ENCODE peak calls at places on chromosomes 12 and 14, in six cellular contexts. K is NCI-H774, Q is astrocyte of the cerebellum, A is T-cell, T is mucosa of gallbladder, Z is neural progenitor cell. L is an unnamed sample.

GRCh38 chr12:40573024-40573423 is 119.2 kb upstream of the CNTN1 start:
- DNase-seq in K (no peak), Q (no peak), A (no peak), T (no peak), Z (no peak), L (no peak)

GRCh38 chr12:14618990-14619389 is 51.3 kb upstream of the PLBD1 start:
- DNase-seq in K (no peak), Q (no peak), A (no peak), T (peak), Z (peak), L (peak)

GRCh38 chr12:69405466-69405865 is 45.9 kb downstream of the YEATS4 start:
- DNase-seq in K (no peak), Q (peak), A (no peak), T (peak), Z (no peak), L (peak)

GRCh38 chr12:53048780-53049401 is 974 bp upstream of the TNS2 start:
- DNase-seq in K (no peak), Q (no peak), A (no peak), T (no peak), Z (peak), L (no peak)

GRCh38 chr14:99042376-99043257 is 229.4 kb downstream of the BCL11B start:
- DNase-seq in K (no peak), Q (no peak), A (no peak), T (no peak), Z (no peak), L (no peak)

GRCh38 chr12:128644664-128645296 is 179.0 kb downstream of the SLC15A4 start:
- DNase-seq in K (peak), Q (no peak), A (peak), T (peak), Z (peak), L (peak)

GRCh38 chr12:103441437-103442186 is 54.2 kb downstream of the C12orf42 start:
- DNase-seq in K (no peak), Q (no peak), A (peak), T (no peak), Z (no peak), L (no peak)

GRCh38 chr14:86788229-86788628 is 1204.8 kb downstream of the GALC start:
- DNase-seq in K (no peak), Q (no peak), A (no peak), T (no peak), Z (no peak), L (no peak)

GRCh38 chr12:52602552-52602951 is 1.3 kb upstream of the KRT72 start:
- DNase-seq in K (no peak), Q (no peak), A (no peak), T (no peak), Z (no peak), L (no peak)

GRCh38 chr12:2984249-2984648 is 25.1 kb downstream of the TEAD4 start:
- DNase-seq in K (no peak), Q (no peak), A (no peak), T (no peak), Z (no peak), L (no peak)

GRCh38 chr12:78060186-78060585 is 229.5 kb downstream of the NAV3 start:
- DNase-seq in K (no peak), Q (peak), A (no peak), T (no peak), Z (no peak), L (no peak)

GRCh38 chr12:105820407-105821140 is 318.2 kb downstream of the NUAK1 start:
- DNase-seq in K (no peak), Q (peak), A (no peak), T (peak), Z (peak), L (no peak)

GRCh38 chr14:34713681-34714319 is 593 bp downstream of the CFL2 start:
- DNase-seq in K (no peak), Q (no peak), A (peak), T (peak), Z (peak), L (peak)

GRCh38 chr14:104893435-104894207 is 28.6 kb downstream of the CEP170B start:
- DNase-seq in K (no peak), Q (no peak), A (no peak), T (no peak), Z (no peak), L (peak)

GRCh38 chr12:112236786-112237185 is 111.4 kb downstream of the TRAFD1 start:
- DNase-seq in K (no peak), Q (no peak), A (no peak), T (no peak), Z (no peak), L (no peak)

GRCh38 chr12:1668833-1669543 is 21.9 kb upstream of the ADIPOR2 start:
- DNase-seq in K (no peak), Q (no peak), A (no peak), T (no peak), Z (peak), L (no peak)

GRCh38 chr14:77805703-77806102 is 5.8 kb downstream of the ADCK1 start:
- DNase-seq in K (no peak), Q (no peak), A (no peak), T (no peak), Z (no peak), L (no peak)

GRCh38 chr14:39258782-39259545 is 25.2 kb downstream of the MIA2 start:
- DNase-seq in K (no peak), Q (no peak), A (no peak), T (no peak), Z (no peak), L (no peak)

GRCh38 chr12:7989827-7990491 is 42.6 kb upstream of the FOXJ2 start:
- DNase-seq in K (no peak), Q (no peak), A (peak), T (peak), Z (no peak), L (no peak)

GRCh38 chr12:119006749-119007148 is 25.4 kb downstream of the SRRM4 start:
- DNase-seq in K (no peak), Q (no peak), A (no peak), T (no peak), Z (peak), L (no peak)

GRCh38 chr12:27277846-27278260 is 33.8 kb downstream of the STK38L start:
- DNase-seq in K (no peak), Q (peak), A (no peak), T (peak), Z (no peak), L (peak)

GRCh38 chr12:49511410-49511809 is 27.4 kb upstream of the KCNH3 start:
- DNase-seq in K (no peak), Q (no peak), A (no peak), T (no peak), Z (no peak), L (peak)

GRCh38 chr12:15698377-15698867 is 90.8 kb downstream of the EPS8 start:
- DNase-seq in K (no peak), Q (no peak), A (no peak), T (peak), Z (peak), L (no peak)

GRCh38 chr14:97408937-97409860 is 612.0 kb downstream of the VRK1 start:
- DNase-seq in K (no peak), Q (no peak), A (no peak), T (no peak), Z (no peak), L (no peak)

GRCh38 chr14:23514009-23514962 is 37.3 kb downstream of the ZFHX2 start:
- DNase-seq in K (no peak), Q (no peak), A (no peak), T (no peak), Z (no peak), L (no peak)

GRCh38 chr14:102196008-102196407 is 56.3 kb downstream of the WDR20 start:
- DNase-seq in K (no peak), Q (no peak), A (no peak), T (no peak), Z (no peak), L (no peak)

GRCh38 chr12:111439657-111440151 is 34.0 kb downstream of the SH2B3 start:
- DNase-seq in K (no peak), Q (no peak), A (no peak), T (no peak), Z (no peak), L (no peak)

GRCh38 chr12:13436696-13437391 is 240.3 kb downstream of the EMP1 start:
- DNase-seq in K (no peak), Q (no peak), A (no peak), T (no peak), Z (no peak), L (no peak)

GRCh38 chr14:52835122-52835903 is 43.9 kb upstream of the GNPNAT1 start:
- DNase-seq in K (peak), Q (no peak), A (no peak), T (no peak), Z (peak), L (no peak)

GRCh38 chr12:93684716-93685115 is 7.5 kb downstream of the CRADD start:
- DNase-seq in K (no peak), Q (no peak), A (no peak), T (no peak), Z (no peak), L (no peak)

GRCh38 chr14:92540472-92541048 is 27.0 kb downstream of the RIN3 start:
- DNase-seq in K (no peak), Q (peak), A (no peak), T (peak), Z (no peak), L (peak)

GRCh38 chr14:90409209-90409730 is 12.4 kb downstream of the CALM1 start:
- DNase-seq in K (no peak), Q (peak), A (no peak), T (peak), Z (no peak), L (no peak)

GRCh38 chr12:6528539-6529235 is 5.6 kb upstream of the GAPDH start:
- DNase-seq in K (no peak), Q (no peak), A (no peak), T (no peak), Z (no peak), L (no peak)

GRCh38 chr12:57104292-57104910 is 6.8 kb downstream of the STAT6 start:
- DNase-seq in K (no peak), Q (no peak), A (no peak), T (no peak), Z (no peak), L (no peak)

GRCh38 chr14:71050227-71050823 is 143.1 kb downstream of the PCNX1 start:
- DNase-seq in K (no peak), Q (no peak), A (no peak), T (no peak), Z (no peak), L (peak)

L was measured in SW480.